ENCODE peak calls at places on chromosomes 11 and 22, in six cellular contexts. One of them, this sample, is unnamed.

GRCh38 chr11:46599340-46600067 is 5.7 kb upstream of the AMBRA1 start:
- DNase-seq in naive thymus-derived CD4-positive, alpha-beta T cell: no peak
- DNase-seq in KG1: no peak
- DNase-seq in tibial nerve: no peak
- DNase-seq in MCF 10A: no peak
- DNase-seq in ureter: no peak
- DNase-seq in this sample: no peak

GRCh38 chr11:75583710-75584658 is 21.9 kb downstream of the SERPINH1 start:
- DNase-seq in naive thymus-derived CD4-positive, alpha-beta T cell: no peak
- DNase-seq in KG1: no peak
- DNase-seq in tibial nerve: peak
- DNase-seq in MCF 10A: no peak
- DNase-seq in ureter: peak
- DNase-seq in this sample: no peak

GRCh38 chr11:111344032-111344431 is 35.0 kb downstream of the POU2AF1 start:
- DNase-seq in naive thymus-derived CD4-positive, alpha-beta T cell: no peak
- DNase-seq in KG1: no peak
- DNase-seq in tibial nerve: peak
- DNase-seq in MCF 10A: peak
- DNase-seq in ureter: peak
- DNase-seq in this sample: no peak

GRCh38 chr11:73340164-73340563 is 32.1 kb downstream of the ARHGEF17 start:
- DNase-seq in naive thymus-derived CD4-positive, alpha-beta T cell: no peak
- DNase-seq in KG1: no peak
- DNase-seq in tibial nerve: no peak
- DNase-seq in MCF 10A: no peak
- DNase-seq in ureter: no peak
- DNase-seq in this sample: no peak

GRCh38 chr11:119664063-119664572 is 64.9 kb downstream of the NECTIN1 start:
- DNase-seq in naive thymus-derived CD4-positive, alpha-beta T cell: no peak
- DNase-seq in KG1: no peak
- DNase-seq in tibial nerve: no peak
- DNase-seq in MCF 10A: no peak
- DNase-seq in ureter: no peak
- DNase-seq in this sample: no peak

GRCh38 chr11:27039873-27040272 is 742 bp upstream of the BBOX1 start:
- DNase-seq in naive thymus-derived CD4-positive, alpha-beta T cell: no peak
- DNase-seq in KG1: no peak
- DNase-seq in tibial nerve: no peak
- DNase-seq in MCF 10A: no peak
- DNase-seq in ureter: no peak
- DNase-seq in this sample: no peak

GRCh38 chr11:86954288-86955110 is 696 bp downstream of the FZD4 start:
- DNase-seq in naive thymus-derived CD4-positive, alpha-beta T cell: no peak
- DNase-seq in KG1: no peak
- DNase-seq in tibial nerve: no peak
- DNase-seq in MCF 10A: peak
- DNase-seq in ureter: peak
- DNase-seq in this sample: no peak

GRCh38 chr11:2662024-2662312 is 37.8 kb downstream of the KCNQ1OT1 start:
- DNase-seq in naive thymus-derived CD4-positive, alpha-beta T cell: no peak
- DNase-seq in KG1: no peak
- DNase-seq in tibial nerve: no peak
- DNase-seq in MCF 10A: no peak
- DNase-seq in ureter: no peak
- DNase-seq in this sample: no peak

GRCh38 chr22:45475063-45475747 is 27.5 kb upstream of the FBLN1 start:
- DNase-seq in naive thymus-derived CD4-positive, alpha-beta T cell: no peak
- DNase-seq in KG1: no peak
- DNase-seq in tibial nerve: no peak
- DNase-seq in MCF 10A: no peak
- DNase-seq in ureter: no peak
- DNase-seq in this sample: no peak

GRCh38 chr22:28597665-28598064 is 82.0 kb downstream of the TTC28 start:
- DNase-seq in naive thymus-derived CD4-positive, alpha-beta T cell: no peak
- DNase-seq in KG1: no peak
- DNase-seq in tibial nerve: no peak
- DNase-seq in MCF 10A: no peak
- DNase-seq in ureter: no peak
- DNase-seq in this sample: no peak

GRCh38 chr11:111456086-111456858 is 55.9 kb downstream of the BTG4 start:
- DNase-seq in naive thymus-derived CD4-positive, alpha-beta T cell: no peak
- DNase-seq in KG1: no peak
- DNase-seq in tibial nerve: no peak
- DNase-seq in MCF 10A: no peak
- DNase-seq in ureter: no peak
- DNase-seq in this sample: no peak

GRCh38 chr11:107733518-107733917 is 21.7 kb upstream of the SLN start:
- DNase-seq in naive thymus-derived CD4-positive, alpha-beta T cell: no peak
- DNase-seq in KG1: no peak
- DNase-seq in tibial nerve: no peak
- DNase-seq in MCF 10A: no peak
- DNase-seq in ureter: no peak
- DNase-seq in this sample: no peak

GRCh38 chr11:628056-628455 is 1.1 kb upstream of the SCT start:
- DNase-seq in naive thymus-derived CD4-positive, alpha-beta T cell: no peak
- DNase-seq in KG1: no peak
- DNase-seq in tibial nerve: no peak
- DNase-seq in MCF 10A: no peak
- DNase-seq in ureter: no peak
- DNase-seq in this sample: no peak

This sample was measured in naive B cell.